ENCODE peak calls at places on chromosomes 12 and 14, in five cellular contexts. K is HepG2, S is heart right ventricle, Y is suprapubic skin, Z is HCT116. Q is an unnamed sample. For H3K9me3, the result is how much of the 10 kb centered on the place peaks cover.

GRCh38 chr12:34396006-34396860 is 373.9 kb downstream of the ALG10 start:
- DNase-seq in S (no peak), K (no peak), Y (peak), Z (no peak), Q (peak)

GRCh38 chr12:54411398-54412241 is 7.4 kb downstream of the ITGA5 start:
- DNase-seq in K (no peak), Z (no peak), Y (peak), S (no peak), Q (peak)

GRCh38 chr12:96425973-96426372 is 25.7 kb upstream of the CDK17 start:
- DNase-seq in Y (no peak), S (no peak), K (no peak), Z (no peak), Q (no peak)

GRCh38 chr14:33776871-33777270 is 174.0 kb downstream of the EGLN3 start:
- DNase-seq in Y (no peak), K (no peak), S (no peak), Z (no peak), Q (no peak)

GRCh38 chr14:28707814-28708213 is 58.8 kb upstream of the FOXG1 start:
- DNase-seq in S (no peak), K (no peak), Y (no peak), Z (no peak), Q (no peak)

GRCh38 chr14:33986804-33987203 is 35.9 kb upstream of the EGLN3 start:
- DNase-seq in K (no peak), Z (peak), Y (no peak), S (no peak), Q (no peak)

GRCh38 chr12:2183556-2184541 is 131.1 kb downstream of the CACNA1C start:
- DNase-seq in S (no peak), K (peak), Z (no peak), Y (no peak), Q (no peak)

GRCh38 chr12:113063396-113064350 is 7.1 kb downstream of the DTX1 start:
- DNase-seq in Y (no peak), Z (no peak), S (no peak), K (no peak), Q (no peak)

GRCh38 chr12:9365296-9365695 is 157.1 kb upstream of the PZP start:
- DNase-seq in S (no peak), K (no peak), Z (no peak), Y (no peak), Q (no peak)

GRCh38 chr14:34199585-34199984 is 248.7 kb upstream of the EGLN3 start:
- DNase-seq in S (no peak), K (no peak), Z (no peak), Y (no peak), Q (no peak)

GRCh38 chr12:2894961-2895360 is 4.3 kb downstream of the TULP3 start:
- DNase-seq in K (no peak), Z (no peak), Y (no peak), S (no peak), Q (no peak)

GRCh38 chr14:50527970-50528369 is 4.4 kb downstream of the MAP4K5 start:
- DNase-seq in Y (no peak), S (no peak), K (no peak), Z (no peak), Q (no peak)

GRCh38 chr14:49909016-49909415 is 16.1 kb downstream of the ARF6 start:
- DNase-seq in Y (no peak), K (no peak), S (no peak), Z (no peak), Q (no peak)

GRCh38 chr12:95942532-95943230 is at the start of gene CCDC38:
- DNase-seq in Z (peak), K (peak), S (peak), Y (peak), Q (peak)

GRCh38 chr12:2580821-2581220 is 213.9 kb upstream of the FKBP4 start:
- DNase-seq in S (no peak), Y (no peak), Z (no peak), K (no peak), Q (no peak)

GRCh38 chr12:4355843-4356327 is 23.6 kb downstream of the FGF23 start:
- DNase-seq in Y (no peak), Z (peak), K (peak), S (peak), Q (no peak)

GRCh38 chr12:114013601-114014345 is 47.6 kb upstream of the RBM19 start:
- DNase-seq in K (peak), Z (peak), S (peak), Y (no peak), Q (no peak)

GRCh38 chr14:23173039-23173438 is 10.4 kb downstream of the SLC7A8 start:
- DNase-seq in K (no peak), Y (no peak), Z (no peak), S (no peak), Q (no peak)

GRCh38 chr14:88863167-88863566 is 38.7 kb downstream of the TTC8 start:
- DNase-seq in S (no peak), Y (no peak), K (no peak), Z (no peak), Q (no peak)

GRCh38 chr14:74720526-74720925 is 7.6 kb downstream of the FCF1 start:
- DNase-seq in Y (no peak), S (no peak), Z (no peak), K (no peak), Q (no peak)

GRCh38 chr12:112317481-112317880 is 64.8 kb downstream of the HECTD4 start:
- DNase-seq in Y (no peak), S (no peak), Z (no peak), K (no peak), Q (no peak)

GRCh38 chr12:79127268-79127895 is 262.8 kb downstream of the SYT1 start:
- DNase-seq in Z (no peak), S (no peak), Y (no peak), K (no peak), Q (no peak)

GRCh38 chr14:36879558-36879957 is 217.9 kb downstream of the PAX9 start:
- DNase-seq in Z (no peak), K (no peak), Y (no peak), S (no peak), Q (no peak)

GRCh38 chr12:42180990-42181611 is 36.4 kb upstream of the GXYLT1 start:
- DNase-seq in S (no peak), K (peak), Z (no peak), Y (no peak), Q (no peak)

GRCh38 chr14:61737913-61738312 is 24.3 kb upstream of the SNAPC1 start:
- DNase-seq in Z (no peak), Y (no peak), S (no peak), K (no peak), Q (no peak)

GRCh38 chr12:113155641-113156040 is 6.1 kb downstream of the CFAP73 start:
- DNase-seq in Y (no peak), S (no peak), Z (no peak), K (no peak), Q (no peak)

GRCh38 chr12:102034346-102034745 is 27.4 kb downstream of the WASHC3 start:
- DNase-seq in K (no peak), Z (no peak), S (no peak), Y (no peak), Q (no peak)

GRCh38 chr14:102777711-102778615 is 714 bp downstream of the TRAF3 start:
- DNase-seq in S (no peak), Y (no peak), K (no peak), Z (no peak), Q (no peak)

GRCh38 chr12:9364224-9365176 is 156.3 kb upstream of the PZP start:
- DNase-seq in K (peak), S (no peak), Y (no peak), Z (no peak), Q (no peak)

GRCh38 chr14:99502989-99503421 is 21.8 kb downstream of the CCNK start:
- DNase-seq in Y (no peak), K (no peak), Z (no peak), S (no peak), Q (no peak)

GRCh38 chr14:106845286-106846087 is 1319.1 kb downstream of the TMEM121 start:
- DNase-seq in Z (no peak), Y (no peak), S (no peak), K (peak), Q (peak)

GRCh38 chr14:52370406-52370911 is 56.3 kb downstream of the PTGER2 start:
- DNase-seq in K (no peak), Z (no peak), S (no peak), Y (no peak), Q (no peak)

GRCh38 chr14:68172216-68172615 is 352.6 kb downstream of the RAD51B start:
- DNase-seq in S (no peak), K (peak), Y (no peak), Z (no peak), Q (no peak)

GRCh38 chr12:120225852-120226640 is 25.1 kb upstream of the RPLP0 start:
- DNase-seq in S (peak), Y (no peak), Z (no peak), K (no peak), Q (peak)

GRCh38 chr12:57896437-57897201 is 44.7 kb upstream of the ATP23 start:
- DNase-seq in K (no peak), Z (no peak), Y (peak), S (peak), Q (peak)

GRCh38 chr12:3792623-3793288 is 39.8 kb upstream of the CRACR2A start:
- DNase-seq in Y (no peak), S (no peak), Z (no peak), K (peak), Q (no peak)

GRCh38 chr14:103870144-103870876 is 22.9 kb upstream of the PPP1R13B start:
- DNase-seq in Z (no peak), Y (no peak), S (no peak), K (no peak), Q (no peak)

GRCh38 chr14:103867020-103867419 is 19.6 kb upstream of the PPP1R13B start:
- DNase-seq in Z (no peak), S (no peak), Y (no peak), K (no peak), Q (no peak)

GRCh38 chr14:103868242-103868897 is 21.0 kb upstream of the PPP1R13B start:
- DNase-seq in K (no peak), Z (no peak), S (no peak), Y (no peak), Q (no peak)

GRCh38 chr14:103869406-103870143 is 22.2 kb upstream of the PPP1R13B start:
- DNase-seq in K (no peak), S (no peak), Z (no peak), Y (no peak), Q (no peak)

DNA sequence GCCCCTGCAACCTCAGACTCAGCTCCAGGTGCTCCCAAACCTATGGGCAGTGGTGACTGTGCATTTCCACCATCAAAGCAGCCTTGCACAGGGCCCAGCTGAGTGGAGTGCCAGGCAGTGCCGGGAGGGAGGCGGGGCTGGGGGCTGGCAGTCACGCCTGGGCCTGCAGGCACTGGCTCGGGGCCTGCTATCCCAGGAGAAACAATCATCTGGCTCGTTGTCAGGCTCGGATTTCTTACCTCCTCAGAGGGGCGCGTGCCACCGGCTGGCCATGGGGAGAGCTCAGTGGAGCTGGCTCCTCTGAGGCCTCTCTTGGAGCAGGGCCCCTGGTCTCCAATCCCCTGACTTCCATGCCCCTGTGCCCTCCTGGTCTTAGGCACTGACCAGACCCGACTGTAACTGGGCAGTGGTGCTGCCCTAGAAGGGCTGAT is 20.2 kb upstream of the PPP1R13B start:
- DNase-seq in K (no peak), Z (no peak), S (peak), Y (no peak), Q (peak)
- H3K27ac ChIP-seq in K (no peak), Z (no peak), S (peak), Y (no peak), Q (peak)

GRCh38 chr12:7835116-7835515 is 37.6 kb downstream of the SLC2A14 start:
- DNase-seq in Z (no peak), Y (no peak), K (no peak), S (no peak), Q (no peak)
- TF ChIP-seq CTCF in Z (no peak), Y (no peak), K (no peak), S (no peak), Q (no peak)

DNA sequence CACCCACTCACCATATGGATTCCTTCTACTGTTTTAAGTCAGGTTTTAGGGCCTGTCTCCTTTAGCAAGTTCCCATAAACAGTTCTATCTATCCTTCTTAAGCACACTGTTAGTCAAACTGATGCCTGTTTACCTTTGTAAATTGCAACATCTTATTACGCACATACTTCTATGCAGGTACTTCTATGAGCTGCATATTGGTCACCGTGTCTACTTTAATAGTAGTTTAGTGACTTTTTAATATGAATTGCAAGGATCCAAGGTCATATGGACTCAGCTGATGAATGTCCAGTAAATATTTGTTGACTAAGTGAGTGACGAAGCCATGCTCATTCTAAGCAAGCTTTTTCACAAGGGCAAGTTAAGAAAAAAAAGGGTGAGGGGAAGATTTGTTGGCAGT is 141.3 kb downstream of the SLC15A5 start:
- DNase-seq in S (no peak), K (no peak), Y (no peak), Z (no peak), Q (no peak)
- H3K9me3 ChIP-seq in S (under half), K (under half), Y (under half), Z (under half), Q (under half)

DNA sequence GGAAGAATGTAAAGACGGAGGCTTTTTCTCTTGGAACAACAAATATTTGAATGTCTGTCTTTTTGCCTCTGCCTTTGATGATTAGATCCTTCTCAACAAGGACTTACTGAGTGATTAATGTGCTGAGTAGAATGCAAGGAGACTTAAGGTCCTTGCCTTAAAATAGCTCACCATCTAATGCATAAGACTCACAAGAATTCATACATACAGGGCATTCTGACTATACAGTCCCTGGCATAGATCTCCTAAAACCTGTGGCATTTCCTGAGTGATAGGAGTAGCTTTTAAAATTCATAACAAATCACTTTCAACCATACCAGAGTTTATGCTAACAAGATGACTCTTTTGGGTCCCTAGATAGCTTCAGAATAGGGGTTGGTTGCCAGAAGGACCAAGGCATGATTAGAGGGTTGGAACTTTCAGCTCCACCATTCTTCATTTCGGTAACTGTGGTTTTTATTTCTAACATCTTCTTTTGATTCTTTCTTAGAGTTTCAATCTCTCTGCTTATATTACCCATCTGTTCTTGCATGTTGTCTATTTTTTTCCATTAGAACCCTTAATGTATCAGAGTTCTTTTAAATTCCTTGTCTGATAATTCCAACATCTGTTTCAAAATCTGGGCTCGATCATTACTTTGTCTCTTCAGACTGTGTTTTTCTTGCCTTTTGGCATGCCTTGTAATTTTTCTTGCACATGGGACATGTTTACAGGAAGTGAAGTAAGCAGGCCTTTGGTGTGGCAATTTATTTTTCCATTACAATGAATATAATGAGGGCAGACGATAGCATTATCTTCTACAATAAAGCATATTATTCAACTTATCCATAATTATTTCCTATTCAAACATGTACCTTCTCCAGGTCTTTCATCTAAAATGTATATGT is 48.6 kb downstream of the STXBP6 start:
- DNase-seq in K (no peak), Y (no peak), S (no peak), Z (no peak), Q (no peak)
- H3K27ac ChIP-seq in K (no peak), Y (peak), S (peak), Z (no peak), Q (no peak)

GRCh38 chr14:38987781-38988180 is 115.3 kb downstream of the SEC23A start:
- DNase-seq in Y (no peak), S (no peak), K (no peak), Z (no peak), Q (no peak)
- TF ChIP-seq CTCF in Y (no peak), S (no peak), K (no peak), Z (no peak), Q (no peak)

GRCh38 chr12:129902371-129903091 is 1.3 kb downstream of the TMEM132D start:
- DNase-seq in S (no peak), Z (no peak), Y (no peak), K (no peak), Q (no peak)
- H3K9me3 ChIP-seq in S (under half), Z (under half), Y (under half), K (under half), Q (under half)

GRCh38 chr14:79299162-79299561 is 912.1 kb downstream of the DIO2 start:
- DNase-seq in Z (no peak), Y (no peak), S (no peak), K (peak), Q (no peak)
- H3K27ac ChIP-seq in Z (no peak), Y (no peak), S (no peak), K (no peak), Q (no peak)

GRCh38 chr12:13200841-13201240 is 4.3 kb downstream of the EMP1 start:
- DNase-seq in Y (no peak), S (no peak), Z (no peak), K (no peak), Q (no peak)

GRCh38 chr12:13205809-13206559 is 9.5 kb downstream of the EMP1 start:
- DNase-seq in S (no peak), Y (no peak), K (no peak), Z (peak), Q (no peak)

GRCh38 chr12:13204428-13204827 is 7.9 kb downstream of the EMP1 start:
- DNase-seq in K (no peak), S (no peak), Y (no peak), Z (no peak), Q (no peak)

GRCh38 chr12:13206560-13206897 is 10.0 kb downstream of the EMP1 start:
- DNase-seq in Y (no peak), S (no peak), K (no peak), Z (no peak), Q (no peak)

GRCh38 chr12:13203028-13203922 is 6.7 kb downstream of the EMP1 start:
- DNase-seq in Z (no peak), K (no peak), Y (peak), S (peak), Q (no peak)
- TF ChIP-seq CTCF in Z (peak), K (peak), Y (peak), S (peak), Q (no peak)

DNA sequence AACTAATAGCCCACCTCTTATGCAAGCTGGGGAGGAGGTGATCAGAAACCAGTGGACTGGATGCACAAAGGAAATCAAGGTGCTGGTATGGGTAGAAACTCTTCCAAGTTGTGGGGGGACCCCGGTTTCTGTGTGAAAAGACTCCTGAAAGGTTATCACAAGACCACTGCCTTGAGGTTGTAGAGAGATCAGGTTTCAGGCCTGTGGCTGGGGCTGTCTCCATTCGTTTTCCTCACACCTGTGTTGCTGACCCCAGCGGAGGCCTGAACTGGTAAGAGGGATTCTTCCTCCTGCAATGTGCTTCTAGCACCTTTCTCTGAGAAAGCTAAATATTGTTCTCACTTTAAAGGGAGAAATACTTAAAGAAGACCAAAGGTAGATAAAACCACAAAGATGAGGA is 9.3 kb upstream of the OR4K5 start:
- DNase-seq in Y (no peak), K (no peak), S (no peak), Z (no peak), Q (no peak)
- H3K9me3 ChIP-seq in Y (under half), K (under half), S (under half), Z (under half), Q (under half)

DNA sequence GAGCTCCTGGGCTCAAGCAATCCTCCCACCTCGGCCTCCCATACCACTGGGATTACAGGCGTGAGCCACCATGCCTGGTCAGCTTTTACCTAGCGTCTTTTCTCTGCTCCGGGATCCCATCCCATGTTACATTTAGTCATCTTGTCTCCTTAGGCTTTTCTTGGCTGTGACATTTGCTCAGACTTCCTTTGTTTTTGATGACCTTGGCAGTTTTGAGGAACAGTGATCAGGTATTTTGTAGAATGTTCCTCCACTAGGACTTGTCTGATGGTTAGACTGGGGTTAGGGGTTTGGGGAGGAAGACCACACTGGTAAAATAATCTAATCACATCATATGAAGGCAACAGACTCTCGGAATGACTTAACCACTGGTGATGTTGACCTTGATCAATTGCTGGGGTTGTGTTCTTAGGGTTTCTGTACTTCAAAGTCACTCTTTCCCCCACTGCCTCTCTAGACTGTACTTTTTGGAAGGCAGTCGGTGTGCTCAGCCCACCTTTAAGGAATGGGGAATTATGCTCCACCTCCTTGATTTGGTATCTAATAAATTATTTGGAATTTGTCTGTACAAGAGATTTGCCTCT is 48.4 kb downstream of the RIN3 start:
- DNase-seq in Z (no peak), K (no peak), Y (no peak), S (no peak), Q (no peak)
- H3K27ac ChIP-seq in Z (no peak), K (no peak), Y (no peak), S (no peak), Q (no peak)

Q was measured in lung.